ENCODE peak calls at places on chromosomes 13 and 19, in six cellular contexts. One of them, this sample, is unnamed.

GRCh38 chr13:113468461-113469147 is 15.3 kb upstream of the ADPRHL1 start:
- DNase-seq in lower lobe of right lung: no peak
- DNase-seq in cardiac muscle cell: no peak
- DNase-seq in heart right ventricle: no peak
- DNase-seq in tibial nerve: no peak
- DNase-seq in stomach: no peak
- DNase-seq in this sample: peak; percentile 39

GRCh38 chr13:99353836-99354235 is 46.6 kb upstream of the GPR183 start:
- DNase-seq in lower lobe of right lung: no peak
- DNase-seq in cardiac muscle cell: no peak
- DNase-seq in heart right ventricle: no peak
- DNase-seq in tibial nerve: no peak
- DNase-seq in stomach: no peak
- DNase-seq in this sample: no peak

GRCh38 chr13:66673401-66673800 is 556.7 kb downstream of the PCDH9 start:
- DNase-seq in lower lobe of right lung: no peak
- DNase-seq in cardiac muscle cell: no peak
- DNase-seq in heart right ventricle: no peak
- DNase-seq in tibial nerve: no peak
- DNase-seq in stomach: no peak
- DNase-seq in this sample: no peak

GRCh38 chr19:33404916-33405315 is 31.4 kb downstream of the CEBPG start:
- DNase-seq in lower lobe of right lung: peak; percentile 20
- DNase-seq in cardiac muscle cell: no peak
- DNase-seq in heart right ventricle: no peak
- DNase-seq in tibial nerve: peak; percentile 4
- DNase-seq in stomach: no peak
- DNase-seq in this sample: peak; percentile 51

GRCh38 chr19:54107876-54108490 is 5.3 kb downstream of the NDUFA3 start:
- DNase-seq in lower lobe of right lung: peak; percentile 41
- DNase-seq in cardiac muscle cell: no peak
- DNase-seq in heart right ventricle: no peak
- DNase-seq in tibial nerve: no peak
- DNase-seq in stomach: no peak
- DNase-seq in this sample: no peak

GRCh38 chr13:79871594-79871993 is 390.6 kb downstream of the NDFIP2 start:
- DNase-seq in lower lobe of right lung: no peak
- DNase-seq in cardiac muscle cell: no peak
- DNase-seq in heart right ventricle: no peak
- DNase-seq in tibial nerve: no peak
- DNase-seq in stomach: no peak
- DNase-seq in this sample: no peak

GRCh38 chr13:100520936-100521765 is 67.4 kb downstream of the GGACT start:
- DNase-seq in lower lobe of right lung: no peak
- DNase-seq in cardiac muscle cell: no peak
- DNase-seq in heart right ventricle: no peak
- DNase-seq in tibial nerve: no peak
- DNase-seq in stomach: no peak
- DNase-seq in this sample: no peak

GRCh38 chr13:22861958-22862466 is 318.8 kb upstream of the SGCG start:
- DNase-seq in lower lobe of right lung: no peak
- DNase-seq in cardiac muscle cell: no peak
- DNase-seq in heart right ventricle: no peak
- DNase-seq in tibial nerve: no peak
- DNase-seq in stomach: no peak
- DNase-seq in this sample: no peak

GRCh38 chr13:93708323-93709075 is 481.9 kb downstream of the GPC6 start:
- DNase-seq in lower lobe of right lung: no peak
- DNase-seq in cardiac muscle cell: no peak
- DNase-seq in heart right ventricle: no peak
- DNase-seq in tibial nerve: no peak
- DNase-seq in stomach: no peak
- DNase-seq in this sample: no peak

GRCh38 chr13:103539265-103539664 is 473.0 kb upstream of the SLC10A2 start:
- DNase-seq in lower lobe of right lung: no peak
- DNase-seq in cardiac muscle cell: peak; percentile 75
- DNase-seq in heart right ventricle: peak; percentile 11
- DNase-seq in tibial nerve: no peak
- DNase-seq in stomach: no peak
- DNase-seq in this sample: peak; percentile 32

GRCh38 chr19:18274303-18274775 is at the start of gene IQCN:
- DNase-seq in lower lobe of right lung: no peak
- DNase-seq in cardiac muscle cell: no peak
- DNase-seq in heart right ventricle: no peak
- DNase-seq in tibial nerve: no peak
- DNase-seq in stomach: peak; percentile 50
- DNase-seq in this sample: no peak

GRCh38 chr19:49442354-49442753 is 1.0 kb upstream of the SLC17A7 start:
- DNase-seq in lower lobe of right lung: no peak
- DNase-seq in cardiac muscle cell: no peak
- DNase-seq in heart right ventricle: peak; percentile 52
- DNase-seq in tibial nerve: peak; percentile 69
- DNase-seq in stomach: no peak
- DNase-seq in this sample: no peak

GRCh38 chr13:94641432-94641941 is 39.8 kb downstream of the GPR180 start:
- DNase-seq in lower lobe of right lung: no peak
- DNase-seq in cardiac muscle cell: no peak
- DNase-seq in heart right ventricle: no peak
- DNase-seq in tibial nerve: no peak
- DNase-seq in stomach: no peak
- DNase-seq in this sample: no peak

GRCh38 chr13:50410921-50411712 is 395.9 kb downstream of the KCNRG start:
- DNase-seq in lower lobe of right lung: no peak
- DNase-seq in cardiac muscle cell: peak; percentile 70
- DNase-seq in heart right ventricle: no peak
- DNase-seq in tibial nerve: no peak
- DNase-seq in stomach: no peak
- DNase-seq in this sample: no peak

GRCh38 chr13:35914662-35915061 is 216.5 kb downstream of the DCLK1 start:
- DNase-seq in lower lobe of right lung: no peak
- DNase-seq in cardiac muscle cell: no peak
- DNase-seq in heart right ventricle: no peak
- DNase-seq in tibial nerve: no peak
- DNase-seq in stomach: no peak
- DNase-seq in this sample: no peak

GRCh38 chr19:12543855-12544254 is 7.4 kb downstream of the ZNF564 start:
- DNase-seq in lower lobe of right lung: no peak
- DNase-seq in cardiac muscle cell: no peak
- DNase-seq in heart right ventricle: no peak
- DNase-seq in tibial nerve: no peak
- DNase-seq in stomach: no peak
- DNase-seq in this sample: no peak

GRCh38 chr13:59715591-59715990 is 448.1 kb downstream of the DIAPH3 start:
- DNase-seq in lower lobe of right lung: no peak
- DNase-seq in cardiac muscle cell: no peak
- DNase-seq in heart right ventricle: no peak
- DNase-seq in tibial nerve: no peak
- DNase-seq in stomach: no peak
- DNase-seq in this sample: no peak

GRCh38 chr13:46195017-46195416 is 13.0 kb upstream of the LCP1 start:
- DNase-seq in lower lobe of right lung: no peak
- DNase-seq in cardiac muscle cell: no peak
- DNase-seq in heart right ventricle: no peak
- DNase-seq in tibial nerve: no peak
- DNase-seq in stomach: no peak
- DNase-seq in this sample: no peak

GRCh38 chr19:44648536-44649370 is 5.0 kb downstream of the PVR start:
- DNase-seq in lower lobe of right lung: peak; percentile 34
- DNase-seq in cardiac muscle cell: no peak
- DNase-seq in heart right ventricle: no peak
- DNase-seq in tibial nerve: no peak
- DNase-seq in stomach: no peak
- DNase-seq in this sample: no peak

GRCh38 chr19:329876-330275 is 14.7 kb downstream of the MIER2 start:
- DNase-seq in lower lobe of right lung: no peak
- DNase-seq in cardiac muscle cell: no peak
- DNase-seq in heart right ventricle: no peak
- DNase-seq in tibial nerve: no peak
- DNase-seq in stomach: no peak
- DNase-seq in this sample: peak; percentile 19

GRCh38 chr13:101317986-101318523 is 98.3 kb downstream of the NALCN start:
- DNase-seq in lower lobe of right lung: no peak
- DNase-seq in cardiac muscle cell: no peak
- DNase-seq in heart right ventricle: no peak
- DNase-seq in tibial nerve: no peak
- DNase-seq in stomach: no peak
- DNase-seq in this sample: no peak

GRCh38 chr13:92487238-92487637 is 739.4 kb upstream of the GPC6 start:
- DNase-seq in lower lobe of right lung: no peak
- DNase-seq in cardiac muscle cell: no peak
- DNase-seq in heart right ventricle: no peak
- DNase-seq in tibial nerve: no peak
- DNase-seq in stomach: no peak
- DNase-seq in this sample: no peak

DNA sequence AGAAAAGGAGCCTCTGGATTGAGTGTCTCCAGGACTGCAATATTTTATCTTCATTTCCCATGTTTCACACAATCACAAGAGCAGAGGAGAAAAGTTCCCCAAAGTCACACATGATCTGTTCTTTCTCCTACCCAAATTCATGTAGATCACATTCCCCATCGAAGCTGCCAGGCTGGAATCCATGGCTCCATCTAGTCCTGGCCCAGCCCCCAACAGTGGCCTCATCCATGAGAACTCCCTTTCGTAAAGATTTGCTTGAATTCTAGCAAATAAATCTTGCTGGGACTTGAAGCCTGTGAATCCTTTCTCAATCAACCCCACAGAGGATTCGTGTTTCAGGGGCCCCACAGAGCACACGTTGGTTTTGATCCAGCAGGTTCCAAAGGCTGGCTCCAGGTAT is 109.5 kb downstream of the COL4A1 start:
- DNase-seq in lower lobe of right lung: no peak
- DNase-seq in cardiac muscle cell: no peak
- DNase-seq in heart right ventricle: no peak
- DNase-seq in tibial nerve: no peak
- DNase-seq in stomach: no peak
- DNase-seq in this sample: no peak
- H3K4me3 ChIP-seq in lower lobe of right lung: no peak overlapping the region
- H3K4me3 ChIP-seq in cardiac muscle cell: no peak overlapping the region
- H3K4me3 ChIP-seq in heart right ventricle: no peak overlapping the region
- H3K4me3 ChIP-seq in tibial nerve: no peak overlapping the region
- H3K4me3 ChIP-seq in stomach: no peak overlapping the region
- H3K4me3 ChIP-seq in this sample: no peak overlapping the region

DNA sequence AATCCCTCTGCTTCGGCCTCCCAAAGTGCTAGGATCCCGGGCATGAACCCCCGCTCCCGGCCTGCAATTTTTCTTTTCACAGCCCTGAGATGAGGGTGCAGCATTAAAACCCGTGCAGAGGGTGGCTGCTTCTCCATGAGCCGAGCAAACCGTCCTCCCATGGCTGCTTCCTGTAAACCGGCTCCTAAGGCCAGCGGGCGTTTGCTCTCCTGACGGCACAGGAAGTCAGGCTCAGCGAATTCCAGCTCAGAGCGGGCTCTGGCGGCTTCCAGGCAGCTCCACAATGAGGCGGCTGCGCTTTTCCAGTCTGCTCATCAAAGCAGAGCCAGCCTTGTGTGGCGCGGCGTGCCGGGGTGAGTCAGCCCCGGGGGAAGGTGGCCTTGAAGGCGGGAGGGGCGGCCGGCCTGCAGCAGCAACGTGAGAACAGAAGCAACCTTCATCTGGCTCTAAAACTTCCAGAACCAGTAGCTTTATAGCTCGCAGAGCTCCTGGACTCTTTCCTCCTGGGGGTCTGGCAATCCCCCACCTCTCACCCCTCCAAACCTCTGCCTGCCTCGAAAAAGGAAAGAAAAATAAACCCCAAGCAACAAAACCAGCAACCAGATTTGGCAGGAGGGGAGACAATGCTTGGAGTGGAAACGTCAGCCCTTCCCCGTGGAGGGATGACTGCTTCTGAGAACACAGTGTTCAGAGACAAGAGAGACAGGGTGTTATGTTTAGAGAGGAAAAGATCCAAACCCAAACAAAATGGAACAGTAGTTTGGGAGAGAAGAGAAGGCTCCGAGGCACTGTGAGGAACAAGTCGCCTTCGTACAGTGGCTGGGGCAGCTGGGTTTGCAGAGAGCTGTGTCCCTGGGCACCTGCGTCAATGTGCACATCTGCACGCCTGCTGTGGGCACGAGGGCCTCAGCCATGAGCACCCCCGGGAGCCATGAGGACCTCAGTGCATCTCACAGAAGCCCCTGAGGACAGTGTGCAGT is 67.8 kb downstream of the GADD45B start:
- DNase-seq in lower lobe of right lung: peak; percentile 91
- DNase-seq in cardiac muscle cell: peak; percentile 92
- DNase-seq in heart right ventricle: peak; percentile 92
- DNase-seq in tibial nerve: peak; percentile 91
- DNase-seq in stomach: peak; percentile 91
- DNase-seq in this sample: peak; percentile 93
- TF ChIP-seq CTCF in lower lobe of right lung: peak; percentile 39
- TF ChIP-seq CTCF in cardiac muscle cell: peak; percentile 46
- TF ChIP-seq CTCF in heart right ventricle: peak; percentile 9
- TF ChIP-seq CTCF in tibial nerve: no peak
- TF ChIP-seq CTCF in stomach: no peak
- TF ChIP-seq CTCF in this sample: peak; percentile 32

GRCh38 chr13:76715043-76715442 is 171.2 kb downstream of the KCTD12 start:
- DNase-seq in lower lobe of right lung: no peak
- DNase-seq in cardiac muscle cell: no peak
- DNase-seq in heart right ventricle: no peak
- DNase-seq in tibial nerve: no peak
- DNase-seq in stomach: no peak
- DNase-seq in this sample: no peak
- H3K27ac ChIP-seq in lower lobe of right lung: no peak overlapping the region
- H3K27ac ChIP-seq in cardiac muscle cell: no peak overlapping the region
- H3K27ac ChIP-seq in heart right ventricle: peak overlapping the region; percentile 35
- H3K27ac ChIP-seq in tibial nerve: peak overlapping the region; percentile 40
- H3K27ac ChIP-seq in stomach: no peak overlapping the region
- H3K27ac ChIP-seq in this sample: no peak overlapping the region

GRCh38 chr19:46351241-46352041 is 4.6 kb downstream of the PPP5C start:
- DNase-seq in lower lobe of right lung: peak; percentile 85
- DNase-seq in cardiac muscle cell: no peak
- DNase-seq in heart right ventricle: peak; percentile 48
- DNase-seq in tibial nerve: no peak
- DNase-seq in stomach: peak; percentile 81
- DNase-seq in this sample: peak; percentile 90
- H3K4me3 ChIP-seq in lower lobe of right lung: peak overlapping the region; percentile 17
- H3K4me3 ChIP-seq in cardiac muscle cell: no peak overlapping the region
- H3K4me3 ChIP-seq in heart right ventricle: no peak overlapping the region
- H3K4me3 ChIP-seq in tibial nerve: no peak overlapping the region
- H3K4me3 ChIP-seq in stomach: peak overlapping the region; percentile 8
- H3K4me3 ChIP-seq in this sample: peak overlapping the region; percentile 23

GRCh38 chr13:21347753-21348318 is 111.3 kb downstream of the ZDHHC20 start:
- DNase-seq in lower lobe of right lung: no peak
- DNase-seq in cardiac muscle cell: no peak
- DNase-seq in heart right ventricle: no peak
- DNase-seq in tibial nerve: no peak
- DNase-seq in stomach: no peak
- DNase-seq in this sample: no peak
- TF ChIP-seq CTCF in lower lobe of right lung: no peak
- TF ChIP-seq CTCF in cardiac muscle cell: no peak
- TF ChIP-seq CTCF in heart right ventricle: no peak
- TF ChIP-seq CTCF in tibial nerve: no peak
- TF ChIP-seq CTCF in stomach: no peak
- TF ChIP-seq CTCF in this sample: no peak